ENCODE peak calls at places on chromosomes 6 and 20, in four cellular contexts. T, L, V and C are unnamed samples.

GRCh38 chr6:45253457-45253856 is 74.7 kb upstream of the RUNX2 start:
- DNase-seq in L (no peak), V (no peak), T (no peak), C (no peak)

GRCh38 chr20:50589548-50590347 is 79.6 kb downstream of the PTPN1 start:
- DNase-seq in V (no peak), L (no peak), T (no peak), C (peak; percentile 63)

GRCh38 chr20:47703748-47704147 is 81.5 kb downstream of the SULF2 start:
- DNase-seq in L (no peak), T (no peak), V (no peak), C (peak; percentile 5)

GRCh38 chr20:50821257-50821921 is 26.5 kb downstream of the BCAS4 start:
- DNase-seq in T (no peak), V (no peak), L (no peak), C (peak; percentile 18)

GRCh38 chr6:157139054-157139708 is 184.1 kb downstream of the TMEM242 start:
- DNase-seq in V (peak; percentile 73), T (no peak), L (no peak), C (no peak)

GRCh38 chr6:37134622-37135191 is 35.2 kb upstream of the PIM1 start:
- DNase-seq in V (no peak), T (peak; percentile 85), L (no peak), C (no peak)

GRCh38 chr20:62376112-62377063 is 9.3 kb upstream of the LAMA5 start:
- DNase-seq in T (no peak), L (no peak), V (peak; percentile 82), C (no peak)

GRCh38 chr20:47854687-47855212 is 69.5 kb upstream of the SULF2 start:
- DNase-seq in T (peak; percentile 24), V (peak; percentile 71), L (peak; percentile 62), C (no peak)

GRCh38 chr20:12965212-12965879 is 43.4 kb upstream of the SPTLC3 start:
- DNase-seq in T (no peak), L (no peak), V (no peak), C (no peak)

GRCh38 chr20:44279228-44279627 is 31.8 kb downstream of the FITM2 start:
- DNase-seq in V (no peak), T (peak; percentile 13), L (no peak), C (no peak)

GRCh38 chr20:2302369-2302768 is 6.6 kb downstream of the TGM3 start:
- DNase-seq in L (peak; percentile 42), T (no peak), V (peak; percentile 25), C (no peak)

GRCh38 chr6:159467473-159468041 is 225.5 kb downstream of the SOD2 start:
- DNase-seq in V (no peak), L (no peak), T (no peak), C (no peak)

GRCh38 chr20:46946796-46947195 is 52.2 kb downstream of the EYA2 start:
- DNase-seq in V (no peak), T (peak; percentile 74), L (no peak), C (no peak)

GRCh38 chr20:32263398-32263954 is 14.0 kb upstream of the KIF3B start:
- DNase-seq in V (no peak), L (no peak), T (no peak), C (no peak)